ENCODE peak calls at places on chromosomes 2 and 18, in ten cellular contexts. X, N, I, B, S, W, V, F, R and U are unnamed samples.

GRCh38 chr2:19031642-19032041 is 326.8 kb downstream of the OSR1 start:
- DNase-seq in X (no peak), N (no peak), I (no peak), B (no peak), S (no peak), W (no peak), V (no peak), F (no peak), R (no peak), U (no peak)

GRCh38 chr2:119659601-119660342 is 19.2 kb upstream of the TMEM177 start:
- DNase-seq in X (peak), N (no peak), I (no peak), B (peak), S (peak), W (no peak), V (no peak), F (no peak), R (no peak), U (no peak)

GRCh38 chr2:38262514-38262871 is 114.6 kb downstream of the ATL2 start:
- DNase-seq in X (no peak), N (no peak), I (no peak), B (no peak), S (no peak), W (no peak), V (no peak), F (no peak), R (no peak), U (no peak)

GRCh38 chr2:129733041-129733440 is 246.4 kb upstream of the RAB6C start:
- DNase-seq in X (no peak), N (no peak), I (no peak), B (no peak), S (no peak), W (no peak), V (no peak), F (no peak), R (no peak), U (peak)

GRCh38 chr2:207743514-207743913 is 26.2 kb downstream of the FZD5 start:
- DNase-seq in X (no peak), N (no peak), I (no peak), B (no peak), S (no peak), W (no peak), V (no peak), F (no peak), R (no peak), U (no peak)

GRCh38 chr18:477565-477964 is 22.9 kb downstream of the COLEC12 start:
- DNase-seq in X (peak), N (no peak), I (no peak), B (peak), S (no peak), W (no peak), V (no peak), F (no peak), R (no peak), U (no peak)

GRCh38 chr18:24470022-24470618 is 9.7 kb downstream of the HRH4 start:
- DNase-seq in X (no peak), N (no peak), I (no peak), B (no peak), S (no peak), W (no peak), V (no peak), F (no peak), R (no peak), U (no peak)

GRCh38 chr18:75880913-75881504 is 453.5 kb upstream of the SMIM21 start:
- DNase-seq in X (no peak), N (peak), I (no peak), B (no peak), S (no peak), W (no peak), V (no peak), F (no peak), R (no peak), U (no peak)

GRCh38 chr2:237540823-237541222 is 25.6 kb upstream of the PRLH start:
- DNase-seq in X (peak), N (peak), I (no peak), B (no peak), S (peak), W (no peak), V (no peak), F (no peak), R (no peak), U (no peak)

GRCh38 chr2:35830833-35831232 is 524.7 kb upstream of the CRIM1 start:
- DNase-seq in X (no peak), N (no peak), I (no peak), B (no peak), S (no peak), W (no peak), V (no peak), F (no peak), R (no peak), U (no peak)

GRCh38 chr18:79881695-79882094 is 69.8 kb downstream of the SLC66A2 start:
- DNase-seq in X (no peak), N (no peak), I (no peak), B (no peak), S (no peak), W (no peak), V (no peak), F (no peak), R (no peak), U (no peak)

GRCh38 chr2:24453379-24454073 is 37.5 kb upstream of the NCOA1 start:
- DNase-seq in X (no peak), N (no peak), I (no peak), B (no peak), S (no peak), W (no peak), V (no peak), F (no peak), R (no peak), U (no peak)
- H3K4me3 ChIP-seq in X (no peak), N (no peak), I (peak), B (no peak), S (peak), W (no peak), V (peak), F (peak), R (no peak), U (peak)

DNA sequence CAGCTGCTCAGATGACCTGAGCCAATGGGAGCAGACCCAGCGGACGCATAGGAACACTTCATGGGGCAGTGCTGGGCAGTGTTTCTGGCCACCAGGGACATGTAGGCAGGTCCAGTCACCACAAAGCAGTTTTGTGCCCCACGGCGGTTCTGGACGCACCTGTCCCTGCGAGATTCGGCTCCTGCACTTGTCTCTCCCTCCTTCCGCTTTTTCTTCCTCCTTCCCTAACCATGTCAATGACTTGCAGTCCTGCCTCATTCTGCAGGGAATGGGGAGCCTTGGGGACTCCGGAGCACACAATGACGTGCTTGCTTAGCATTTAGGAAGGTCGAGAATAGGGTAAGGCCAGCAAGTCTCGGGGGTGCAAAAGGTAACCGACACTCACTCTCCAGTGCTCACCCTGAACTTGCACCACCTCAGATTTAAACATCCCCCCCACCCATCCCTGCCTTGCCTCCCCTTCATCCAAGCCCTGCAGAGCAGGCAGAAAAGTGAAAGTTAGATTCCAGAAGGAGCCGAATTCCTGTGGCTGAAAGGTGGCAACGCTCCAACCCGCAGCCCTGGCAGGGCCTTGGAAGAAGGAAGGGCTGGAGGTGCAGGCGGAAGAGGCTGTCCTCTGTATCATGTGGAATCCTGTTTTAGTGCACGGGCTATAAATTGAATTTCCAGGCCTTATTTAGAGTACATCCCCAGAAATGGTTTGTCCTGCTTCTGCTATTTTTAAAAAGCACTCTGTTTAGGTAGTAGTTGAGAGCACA is 40.5 kb upstream of the ATG16L1 start:
- DNase-seq in X (peak), N (peak), I (no peak), B (no peak), S (peak), W (no peak), V (peak), F (peak), R (no peak), U (no peak)
- TF ChIP-seq POLR2AphosphoS5 in X (peak), N (peak), I (no peak), B (no peak), S (no peak), W (no peak), V (peak), F (no peak), R (no peak), U (no peak)

GRCh38 chr2:86347401-86347800 is 10.0 kb upstream of the REEP1 start:
- DNase-seq in X (no peak), N (no peak), I (no peak), B (no peak), S (no peak), W (no peak), V (no peak), F (no peak), R (no peak), U (no peak)

GRCh38 chr2:86350751-86351150 is 13.3 kb upstream of the REEP1 start:
- DNase-seq in X (no peak), N (no peak), I (no peak), B (no peak), S (no peak), W (no peak), V (no peak), F (no peak), R (no peak), U (no peak)

GRCh38 chr2:86352137-86352931 is 14.9 kb upstream of the REEP1 start:
- DNase-seq in X (no peak), N (no peak), I (no peak), B (no peak), S (peak), W (no peak), V (no peak), F (no peak), R (no peak), U (peak)

GRCh38 chr2:86357392-86357963 is 20.1 kb upstream of the REEP1 start:
- DNase-seq in X (no peak), N (no peak), I (no peak), B (no peak), S (no peak), W (no peak), V (no peak), F (no peak), R (no peak), U (no peak)

GRCh38 chr2:86352932-86353345 is 15.5 kb upstream of the REEP1 start:
- DNase-seq in X (no peak), N (no peak), I (no peak), B (no peak), S (no peak), W (no peak), V (no peak), F (no peak), R (no peak), U (no peak)
- H3K27ac ChIP-seq in X (no peak), N (no peak), I (no peak), B (no peak), S (no peak), W (no peak), V (no peak), F (no peak), R (no peak), U (no peak)

DNA sequence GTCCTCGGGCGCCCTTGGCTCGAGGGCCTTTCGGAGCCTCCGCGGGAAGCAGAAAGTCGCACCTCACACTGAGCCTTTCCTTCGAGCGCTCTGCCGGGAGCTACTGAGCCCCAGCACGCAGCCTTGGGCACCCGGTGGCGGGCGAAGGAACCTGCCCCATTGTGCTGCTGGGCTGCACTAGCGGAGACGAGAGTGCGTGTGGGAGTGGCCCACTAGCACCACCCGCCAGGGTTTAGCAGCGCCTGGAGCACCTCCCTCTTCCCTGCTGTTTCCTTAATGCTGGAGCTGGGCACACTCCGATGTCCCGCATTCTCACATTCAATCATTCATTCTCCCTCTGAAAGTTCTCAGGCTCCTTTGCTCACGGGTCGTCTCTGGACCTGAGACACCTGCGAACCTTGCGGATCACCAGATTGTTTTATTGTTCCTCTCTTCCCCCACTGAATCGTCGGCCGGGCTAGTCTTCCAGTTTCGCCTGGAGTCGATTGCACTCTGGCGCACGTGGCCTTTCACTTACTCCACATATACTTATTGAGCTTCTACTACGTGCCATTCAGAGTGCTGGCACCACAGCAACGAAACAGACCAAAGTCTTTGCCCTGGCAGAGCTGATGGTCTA is 8.4 kb upstream of the PAX3 start:
- DNase-seq in X (peak), N (no peak), I (no peak), B (peak), S (peak), W (no peak), V (no peak), F (no peak), R (no peak), U (no peak)
- H3K4me3 ChIP-seq in X (no peak), N (no peak), I (peak), B (peak), S (no peak), W (no peak), V (no peak), F (no peak), R (no peak), U (no peak)